ENCODE peak calls at places on chromosomes 16 and 17, in five cellular contexts. Y is stomach; E is CD8-positive, alpha-beta memory T cell; W is gastrocnemius medialis; N is foreskin keratinocyte. L is an unnamed sample.

GRCh38 chr17:29390856-29391631 is 881 bp downstream of the TAOK1 start:
- DNase-seq in Y (no peak), E (peak; percentile 20), W (peak; percentile 14), N (no peak), L (no peak)

GRCh38 chr17:65121916-65122821 is 15.0 kb upstream of the RGS9 start:
- DNase-seq in Y (no peak), E (no peak), W (no peak), N (peak; percentile 42), L (no peak)

GRCh38 chr16:10736926-10737625 is 6.6 kb upstream of the NUBP1 start:
- DNase-seq in Y (peak; percentile 61), E (peak; percentile 71), W (peak; percentile 63), N (peak; percentile 39), L (peak; percentile 72)

GRCh38 chr16:87460936-87461335 is 31.9 kb downstream of the ZCCHC14 start:
- DNase-seq in Y (no peak), E (no peak), W (no peak), N (no peak), L (no peak)

GRCh38 chr17:29246638-29247037 is at the start of gene CRYBA1:
- DNase-seq in Y (no peak), E (no peak), W (no peak), N (peak; percentile 37), L (no peak)

GRCh38 chr17:11909348-11909747 is 87.9 kb downstream of the ZNF18 start:
- DNase-seq in Y (no peak), E (no peak), W (no peak), N (no peak), L (no peak)

GRCh38 chr17:9671559-9671958 is 26.2 kb downstream of the USP43 start:
- DNase-seq in Y (no peak), E (no peak), W (no peak), N (no peak), L (no peak)

GRCh38 chr16:24748242-24748641 is 18.8 kb downstream of the TNRC6A start:
- DNase-seq in Y (no peak), E (no peak), W (peak; percentile 87), N (peak; percentile 80), L (peak; percentile 45)

GRCh38 chr17:50244771-50245170 is 29.5 kb upstream of the TMEM92 start:
- DNase-seq in Y (no peak), E (no peak), W (no peak), N (no peak), L (no peak)

GRCh38 chr17:67164298-67164697 is 80.7 kb downstream of the HELZ start:
- DNase-seq in Y (no peak), E (no peak), W (no peak), N (no peak), L (no peak)

GRCh38 chr17:49516190-49516589 is 21.1 kb downstream of the NGFR start:
- DNase-seq in Y (no peak), E (no peak), W (no peak), N (no peak), L (no peak)

GRCh38 chr17:9878791-9879525 is 26.1 kb downstream of the RCVRN start:
- DNase-seq in Y (no peak), E (no peak), W (no peak), N (no peak), L (no peak)

GRCh38 chr16:48284772-48285409 is 37.6 kb upstream of the ABCC11 start:
- DNase-seq in Y (no peak), E (no peak), W (no peak), N (no peak), L (no peak)

GRCh38 chr16:85888405-85889331 is 10.3 kb upstream of the IRF8 start:
- DNase-seq in Y (no peak), E (no peak), W (no peak), N (peak; percentile 15), L (no peak)

GRCh38 chr17:60863892-60864673 is 186.4 kb downstream of the BCAS3 start:
- DNase-seq in Y (no peak), E (no peak), W (no peak), N (no peak), L (no peak)

GRCh38 chr17:1715803-1716075 is 5.6 kb upstream of the TLCD2 start:
- DNase-seq in Y (no peak), E (no peak), W (no peak), N (no peak), L (no peak)

GRCh38 chr17:58476812-58477211 is 11.4 kb downstream of the HSF5 start:
- DNase-seq in Y (no peak), E (no peak), W (no peak), N (no peak), L (no peak)

GRCh38 chr17:38897176-38897575 is 27.3 kb downstream of the LASP1 start:
- DNase-seq in Y (no peak), E (no peak), W (peak; percentile 85), N (no peak), L (no peak)

GRCh38 chr17:82031303-82031884 is at the start of gene RAC3:
- DNase-seq in Y (no peak), E (no peak), W (no peak), N (peak; percentile 29), L (no peak)

GRCh38 chr16:22734313-22734869 is 79.6 kb upstream of the HS3ST2 start:
- DNase-seq in Y (peak; percentile 27), E (no peak), W (no peak), N (no peak), L (no peak)

GRCh38 chr17:77349976-77350830 is 209.4 kb downstream of the SEC14L1 start:
- DNase-seq in Y (peak; percentile 18), E (no peak), W (no peak), N (peak; percentile 27), L (peak; percentile 25)

GRCh38 chr17:48068491-48068961 is 20.4 kb downstream of the NFE2L1 start:
- DNase-seq in Y (no peak), E (no peak), W (no peak), N (no peak), L (no peak)

GRCh38 chr17:64091116-64091515 is 38.8 kb downstream of the ERN1 start:
- DNase-seq in Y (no peak), E (no peak), W (no peak), N (no peak), L (no peak)

GRCh38 chr17:5933430-5933829 is 136.7 kb upstream of the WSCD1 start:
- DNase-seq in Y (no peak), E (no peak), W (no peak), N (no peak), L (no peak)

GRCh38 chr17:41464682-41465081 is 2.5 kb downstream of the KRT32 start:
- DNase-seq in Y (peak; percentile 59), E (no peak), W (peak; percentile 72), N (peak; percentile 91), L (peak; percentile 88)

GRCh38 chr17:27610304-27610676 is 20.7 kb upstream of the LGALS9 start:
- DNase-seq in Y (no peak), E (no peak), W (no peak), N (no peak), L (no peak)

GRCh38 chr16:68707341-68708152 is 29.5 kb upstream of the CDH1 start:
- DNase-seq in Y (peak; percentile 86), E (no peak), W (no peak), N (peak; percentile 96), L (peak; percentile 76)

GRCh38 chr16:23676924-23677480 is 1.7 kb upstream of the PLK1 start:
- DNase-seq in Y (no peak), E (no peak), W (no peak), N (no peak), L (no peak)

GRCh38 chr16:84619103-84619460 is 1.2 kb upstream of the COTL1 start:
- DNase-seq in Y (no peak), E (no peak), W (no peak), N (no peak), L (no peak)

GRCh38 chr17:78748048-78748729 is 33.9 kb downstream of the CYTH1 start:
- DNase-seq in Y (no peak), E (peak; percentile 40), W (no peak), N (no peak), L (no peak)

GRCh38 chr17:17079336-17079735 is 37.1 kb downstream of the MPRIP start:
- DNase-seq in Y (no peak), E (no peak), W (no peak), N (no peak), L (no peak)

GRCh38 chr17:81683208-81683583 is 401 bp downstream of the ARL16 start:
- DNase-seq in Y (no peak), E (no peak), W (no peak), N (no peak), L (no peak)

GRCh38 chr17:38583176-38583575 is 22.6 kb downstream of the SRCIN1 start:
- DNase-seq in Y (no peak), E (no peak), W (no peak), N (no peak), L (no peak)

GRCh38 chr16:70577256-70577698 is 53.7 kb downstream of the SF3B3 start:
- DNase-seq in Y (no peak), E (no peak), W (peak; percentile 68), N (no peak), L (no peak)
- H3K4me1 ChIP-seq in Y (peaks cover 17% of the 10 kb centered on the region), E (peaks cover 3% of the 10 kb centered on the region), W (peaks cover 51% of the 10 kb centered on the region), N (peaks cover 10% of the 10 kb centered on the region), L (peaks cover 8% of the 10 kb centered on the region)

DNA sequence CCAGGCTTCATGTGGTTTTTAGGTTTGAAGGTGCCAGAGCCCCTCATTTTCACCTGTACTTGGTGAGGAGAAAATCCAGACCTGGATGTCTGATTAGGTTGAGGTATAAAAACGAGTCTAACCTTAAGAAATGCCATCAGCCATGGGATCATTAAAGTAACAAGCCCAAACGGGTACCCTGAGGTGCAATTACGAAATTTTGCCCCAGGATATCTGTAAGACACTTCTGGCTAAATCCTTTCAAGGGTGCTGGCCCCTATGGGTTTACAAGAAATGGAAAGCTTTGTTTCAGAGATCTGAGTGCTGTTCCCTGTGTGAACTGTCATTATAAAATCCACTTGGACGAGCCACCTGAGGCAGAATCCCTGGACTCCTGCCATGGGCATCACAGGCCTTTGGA is 19.8 kb downstream of the ADAT1 start:
- DNase-seq in Y (no peak), E (no peak), W (no peak), N (no peak), L (no peak)
- H3K4me1 ChIP-seq in Y (no peaks in the 10 kb centered on the region), E (no peaks in the 10 kb centered on the region), W (no peaks in the 10 kb centered on the region), N (no peaks in the 10 kb centered on the region), L (no peaks in the 10 kb centered on the region)

GRCh38 chr17:79761894-79762570 is 15.9 kb upstream of the CBX2 start:
- DNase-seq in Y (no peak), E (no peak), W (no peak), N (no peak), L (no peak)

GRCh38 chr17:79755591-79755990 is 22.4 kb upstream of the CBX2 start:
- DNase-seq in Y (no peak), E (no peak), W (no peak), N (no peak), L (no peak)

GRCh38 chr17:79757140-79757745 is 20.7 kb upstream of the CBX2 start:
- DNase-seq in Y (no peak), E (no peak), W (no peak), N (no peak), L (no peak)

GRCh38 chr17:79760197-79760906 is 17.6 kb upstream of the CBX2 start:
- DNase-seq in Y (no peak), E (no peak), W (no peak), N (no peak), L (no peak)

GRCh38 chr17:79758260-79758659 is 19.7 kb upstream of the CBX2 start:
- DNase-seq in Y (no peak), E (no peak), W (no peak), N (no peak), L (no peak)
- H3K4me1 ChIP-seq in Y (no peaks in the 10 kb centered on the region), E (no peaks in the 10 kb centered on the region), W (no peaks in the 10 kb centered on the region), N (no peaks in the 10 kb centered on the region), L (no peaks in the 10 kb centered on the region)

GRCh38 chr17:43812396-43813265 is 20.3 kb downstream of the MPP3 start:
- DNase-seq in Y (no peak), E (no peak), W (no peak), N (no peak), L (no peak)
- H3K4me1 ChIP-seq in Y (no peaks in the 10 kb centered on the region), E (no peaks in the 10 kb centered on the region), W (no peaks in the 10 kb centered on the region), N (peaks cover 7% of the 10 kb centered on the region), L (no peaks in the 10 kb centered on the region)

GRCh38 chr16:81610144-81610842 is 165.7 kb downstream of the CMIP start:
- DNase-seq in Y (peak; percentile 58), E (no peak), W (peak; percentile 44), N (no peak), L (peak; percentile 45)
- H3K4me1 ChIP-seq in Y (peaks cover 31% of the 10 kb centered on the region), E (peaks cover 3% of the 10 kb centered on the region), W (no peaks in the 10 kb centered on the region), N (no peaks in the 10 kb centered on the region), L (peaks cover 23% of the 10 kb centered on the region)